ENCODE peak calls at places on chromosomes 5 and 9, in eight cellular contexts. G is HCT116, F is HepG2, K is GM12878, J is transverse colon, H is suprapubic skin, D is spleen, N is endothelial cell of umbilical vein. E is an unnamed sample.

GRCh38 chr9:36165766-36166149 is 3.4 kb upstream of the CCIN start:
- DNase-seq in F (no peak), K (no peak), N (peak; percentile 34), H (no peak), J (no peak), G (no peak), D (no peak), E (no peak)

GRCh38 chr9:87599901-87600610 is 102.4 kb downstream of the DAPK1 start:
- DNase-seq in H (no peak), N (peak; percentile 95), K (no peak), G (no peak), F (peak; percentile 73), J (no peak), D (no peak), E (no peak)

GRCh38 chr5:180119031-180119885 is 47.7 kb upstream of the RNF130 start:
- DNase-seq in G (no peak), H (peak; percentile 73), J (no peak), F (no peak), N (no peak), D (peak; percentile 55), K (no peak), E (no peak)

GRCh38 chr9:109176386-109176785 is 9.3 kb upstream of the FRRS1L start:
- DNase-seq in K (no peak), J (no peak), G (no peak), D (no peak), N (no peak), F (no peak), H (no peak), E (no peak)

GRCh38 chr9:137441289-137441934 is at the start of gene ENTPD8:
- DNase-seq in F (peak; percentile 87), G (no peak), K (no peak), D (peak; percentile 78), H (no peak), N (no peak), J (peak; percentile 89), E (no peak)

GRCh38 chr5:1294839-1295649 is at the start of gene TERT:
- DNase-seq in H (peak; percentile 60), F (no peak), K (no peak), G (no peak), J (peak; percentile 73), D (peak; percentile 85), N (no peak), E (no peak)

GRCh38 chr5:180982008-180982741 is 6.5 kb upstream of the BTNL3 start:
- DNase-seq in F (no peak), H (no peak), K (no peak), N (peak; percentile 20), J (no peak), D (no peak), G (no peak), E (no peak)

GRCh38 chr9:133824802-133825186 is 86.6 kb upstream of the SARDH start:
- DNase-seq in H (no peak), N (no peak), K (no peak), F (no peak), D (no peak), G (no peak), J (no peak), E (no peak)

GRCh38 chr9:107316795-107317661 is 33.9 kb downstream of the RAD23B start:
- DNase-seq in H (no peak), G (no peak), N (no peak), K (no peak), D (peak; percentile 75), F (peak; percentile 43), J (no peak), E (no peak)

GRCh38 chr5:166338801-166339200 is 1952.6 kb upstream of the WWC1 start:
- DNase-seq in K (no peak), J (no peak), N (no peak), D (no peak), F (no peak), H (no peak), G (no peak), E (no peak)

GRCh38 chr5:77981820-77982219 is 205.7 kb upstream of the TBCA start:
- DNase-seq in J (no peak), G (no peak), N (no peak), F (no peak), K (no peak), D (no peak), H (no peak), E (no peak)

GRCh38 chr9:137286980-137287383 is 9.5 kb downstream of the TOR4A start:
- DNase-seq in N (peak; percentile 79), K (no peak), D (peak; percentile 51), G (peak; percentile 72), F (peak; percentile 68), H (no peak), J (peak; percentile 84), E (no peak)

GRCh38 chr5:91382530-91383026 is 539 bp downstream of the ARRDC3 start:
- DNase-seq in G (no peak), J (peak; percentile 46), D (no peak), N (peak; percentile 71), H (no peak), F (peak; percentile 22), K (peak; percentile 31), E (no peak)

GRCh38 chr9:137087409-137087925 is 682 bp downstream of the MAN1B1 start:
- DNase-seq in K (no peak), H (peak; percentile 80), F (no peak), N (no peak), D (no peak), G (no peak), J (no peak), E (no peak)

GRCh38 chr5:143405063-143405746 is 1.7 kb upstream of the NR3C1 start:
- DNase-seq in N (peak; percentile 80), K (no peak), H (peak; percentile 97), J (peak; percentile 87), D (peak; percentile 97), F (peak; percentile 59), G (no peak), E (peak; percentile 91)

DNA sequence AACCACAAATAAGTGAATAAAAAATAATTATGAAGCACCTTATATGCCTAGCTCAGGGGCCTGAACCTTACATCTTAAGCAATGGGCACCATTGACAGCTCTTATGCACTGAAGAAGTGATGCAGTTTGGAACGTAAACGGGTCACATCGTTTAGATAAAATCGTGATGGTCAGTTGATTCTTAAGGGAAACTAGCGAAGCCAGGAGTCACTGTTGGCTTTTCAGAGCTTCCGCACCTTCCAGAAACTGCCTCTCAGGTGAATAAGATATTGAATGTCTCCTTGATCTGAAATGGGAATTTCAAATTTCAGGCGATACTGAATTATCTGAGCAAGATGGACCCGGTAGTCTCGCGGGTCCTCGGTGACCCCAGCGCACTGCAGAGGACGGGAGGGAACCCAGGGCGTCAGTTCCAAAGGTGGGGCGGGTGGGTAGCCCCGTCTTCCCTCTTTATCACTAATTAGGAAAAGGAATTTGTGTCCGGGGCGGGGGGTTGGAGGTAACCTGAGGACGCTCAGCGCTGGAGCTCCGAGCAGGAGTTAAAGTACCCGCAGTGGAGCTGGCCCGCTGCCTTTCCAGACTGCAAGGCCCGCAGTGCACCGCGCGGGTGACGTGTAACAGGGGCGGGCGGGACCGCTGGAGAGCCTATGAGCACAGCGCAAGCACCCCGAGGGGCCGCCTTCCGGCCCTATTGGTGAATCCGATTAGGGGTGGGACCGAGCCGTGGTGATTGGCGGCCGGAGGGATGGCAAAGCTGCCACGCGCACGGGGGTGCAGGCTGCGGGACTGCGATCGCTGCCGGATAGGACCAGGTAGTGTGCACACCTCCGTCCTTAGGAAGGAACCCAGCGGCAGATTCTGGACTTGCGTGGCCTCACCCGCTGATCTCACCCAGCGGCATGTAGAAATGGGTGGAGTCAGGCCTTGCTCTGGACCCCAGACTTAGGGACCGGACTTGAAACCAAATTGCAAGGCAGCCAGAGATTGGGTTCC is 19.7 kb upstream of the GARNL3 start:
- DNase-seq in F (peak; percentile 41), K (no peak), H (peak; percentile 99), N (peak; percentile 94), D (peak; percentile 99), J (peak; percentile 98), G (no peak), E (peak; percentile 94)
- TF ChIP-seq POLR2A in F (no peak), K (peak; percentile 87), H (no peak), N (peak; percentile 79), D (no peak), J (peak; percentile 44), G (no peak), E (no peak)

DNA sequence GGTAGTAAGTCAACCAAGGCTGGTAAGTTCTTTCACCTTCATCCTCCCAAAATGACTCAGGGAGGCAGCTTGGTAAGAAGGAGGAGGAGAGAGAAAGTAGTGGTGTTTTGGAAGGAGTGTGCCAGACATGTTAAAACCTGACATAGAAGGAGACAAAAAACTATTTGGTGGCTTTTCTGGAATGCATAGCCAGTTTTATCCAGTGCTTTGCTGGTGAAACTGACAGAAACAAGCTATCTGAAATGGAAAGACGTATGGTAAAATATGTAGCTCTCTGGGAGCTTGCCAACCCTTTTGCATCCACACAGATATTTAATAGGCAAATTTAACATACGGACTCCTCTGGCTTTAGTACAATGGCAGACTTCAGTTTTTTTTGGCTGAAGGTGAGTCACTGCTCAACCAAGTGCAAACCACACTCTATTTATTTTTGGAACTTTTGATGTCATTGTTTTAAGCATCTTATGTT is 45.4 kb downstream of the RAB14 start:
- DNase-seq in N (peak; percentile 45), K (peak; percentile 72), D (no peak), H (no peak), G (no peak), F (no peak), J (no peak), E (no peak)
- H3K4me3 ChIP-seq in N (no peak overlapping the region), K (peak overlapping the region; percentile 15), D (no peak overlapping the region), H (no peak overlapping the region), G (no peak overlapping the region), F (no peak overlapping the region), J (no peak overlapping the region), E (no peak overlapping the region)

DNA sequence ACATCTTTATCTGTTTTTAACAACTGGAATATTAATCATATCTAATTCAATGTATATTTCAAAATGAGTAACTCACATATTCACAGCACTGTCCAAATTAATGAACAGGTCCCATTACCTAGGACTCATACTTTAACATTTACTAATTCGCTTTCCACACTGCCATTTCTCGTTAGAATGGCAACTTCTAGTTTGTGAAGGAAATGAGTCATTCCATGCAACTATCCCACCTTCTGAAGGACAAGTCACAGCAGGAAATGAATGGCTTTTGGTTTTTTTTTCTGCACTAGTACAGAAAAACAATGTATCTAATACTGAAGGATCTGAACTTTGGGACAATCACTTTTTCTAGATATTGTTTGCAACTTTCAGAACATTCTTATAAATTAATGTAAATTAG is 24.6 kb upstream of the IFNK start:
- DNase-seq in J (no peak), K (no peak), N (peak; percentile 64), F (no peak), D (no peak), G (no peak), H (no peak), E (no peak)
- TF ChIP-seq POLR2AphosphoS5 in J (no peak), K (no peak), N (peak; percentile 18), F (no peak), D (no peak), G (no peak), H (no peak), E (no peak)

GRCh38 chr5:76402880-76403712 is at the start of gene IQGAP2:
- DNase-seq in G (peak; percentile 37), D (peak; percentile 96), N (peak; percentile 51), J (peak; percentile 85), H (peak; percentile 84), K (no peak), F (peak; percentile 50), E (no peak)
- TF ChIP-seq POLR2A in G (no peak), D (no peak), N (no peak), J (peak; percentile 57), H (no peak), K (peak; percentile 78), F (peak; percentile 61), E (no peak)

GRCh38 chr5:122957457-122957856 is 79.1 kb downstream of the PPIC start:
- DNase-seq in H (no peak), N (no peak), D (no peak), K (no peak), F (no peak), J (no peak), G (no peak), E (no peak)
- H3K4me3 ChIP-seq in H (no peak overlapping the region), N (no peak overlapping the region), D (no peak overlapping the region), K (no peak overlapping the region), F (no peak overlapping the region), J (no peak overlapping the region), G (no peak overlapping the region), E (no peak overlapping the region)

GRCh38 chr9:112074250-112075008 is 100.7 kb downstream of the SUSD1 start:
- DNase-seq in K (peak; percentile 84), G (peak; percentile 54), J (peak; percentile 76), F (peak; percentile 40), D (no peak), N (peak; percentile 93), H (no peak), E (no peak)
- TF ChIP-seq POLR2AphosphoS5 in K (no peak), G (no peak), J (peak; percentile 83), F (no peak), D (no peak), N (no peak), H (no peak), E (peak; percentile 18)